ENCODE peak calls at places on chromosomes 2 and 18, in six cellular contexts. S is NCI-H510A treated with DMSO at 0.1 percent for 48 hours; A is astrocyte of the spinal cord; Q is stimulated activated CD4-positive, alpha-beta T cell treated with anti-CD3 and anti-CD28 coated beads, Interleukin-12 subunit alpha, Interleukin-12 subunit beta, amount 100 ng/mL, for 4 hours; M is AG10803; L is fibroblast of the conjunctiva. I is an unnamed sample.

GRCh38 chr2:9099341-9099751 is 95.9 kb upstream of the MBOAT2 start:
- DNase-seq in S (no peak), A (peak; percentile 85), Q (no peak), M (no peak), L (no peak), I (no peak)

GRCh38 chr18:78979682-78980278 is at the start of gene SALL3:
- DNase-seq in S (no peak), A (no peak), Q (no peak), M (no peak), L (no peak), I (no peak)

GRCh38 chr2:9112079-9112721 is 94.4 kb upstream of the ASAP2 start:
- DNase-seq in S (no peak), A (peak; percentile 92), Q (no peak), M (peak; percentile 83), L (peak; percentile 75), I (peak; percentile 94)

GRCh38 chr2:238527565-238527964 is 100.8 kb downstream of the ASB1 start:
- DNase-seq in S (no peak), A (peak; percentile 27), Q (no peak), M (peak; percentile 92), L (no peak), I (peak; percentile 68)

GRCh38 chr2:172311921-172312345 is 115.5 kb upstream of the ITGA6 start:
- DNase-seq in S (no peak), A (no peak), Q (no peak), M (peak; percentile 29), L (peak; percentile 24), I (no peak)

GRCh38 chr2:110747522-110748488 is 15.4 kb downstream of the ACOXL start:
- DNase-seq in S (no peak), A (no peak), Q (no peak), M (no peak), L (no peak), I (no peak)

GRCh38 chr2:202870431-202871160 is 970 bp downstream of the ICA1L start:
- DNase-seq in S (peak; percentile 95), A (peak; percentile 53), Q (peak; percentile 57), M (peak; percentile 15), L (peak; percentile 32), I (peak; percentile 66)

GRCh38 chr2:167454036-167454435 is 565.8 kb downstream of the XIRP2 start:
- DNase-seq in S (no peak), A (no peak), Q (no peak), M (no peak), L (no peak), I (no peak)

GRCh38 chr2:134457765-134458202 is 203.9 kb downstream of the MGAT5 start:
- DNase-seq in S (peak; percentile 51), A (no peak), Q (no peak), M (no peak), L (no peak), I (no peak)

GRCh38 chr2:218536804-218537494 is 31.2 kb downstream of the USP37 start:
- DNase-seq in S (no peak), A (no peak), Q (no peak), M (no peak), L (no peak), I (peak; percentile 3)

GRCh38 chr2:109324859-109325258 is 195.9 kb downstream of the SH3RF3 start:
- DNase-seq in S (no peak), A (peak; percentile 99), Q (no peak), M (peak; percentile 99), L (peak; percentile 92), I (peak; percentile 98)

GRCh38 chr2:236601306-236602202 is 31.9 kb downstream of the ACKR3 start:
- DNase-seq in S (peak; percentile 72), A (no peak), Q (no peak), M (no peak), L (no peak), I (no peak)

I was measured in EL.